ENCODE peak calls at places on chromosomes 3 and 15, in four cellular contexts. One of them, this sample, is unnamed.

GRCh38 chr3:149936812-149937230 is 33.9 kb downstream of the PFN2 start:
- DNase-seq in HepG2: peak; percentile 47
- DNase-seq in K562: peak; percentile 35
- DNase-seq in WTC11: peak; percentile 69
- DNase-seq in this sample: peak; percentile 61

GRCh38 chr3:146136647-146137046 is 24.3 kb downstream of the PLOD2 start:
- DNase-seq in WTC11: no peak
- DNase-seq in K562: no peak
- DNase-seq in HepG2: no peak
- DNase-seq in this sample: no peak

GRCh38 chr3:112672716-112673506 is 32.0 kb upstream of the CCDC80 start:
- DNase-seq in WTC11: no peak
- DNase-seq in K562: no peak
- DNase-seq in HepG2: no peak
- DNase-seq in this sample: no peak

GRCh38 chr15:63200464-63201242 is 11.2 kb downstream of the RAB8B start:
- DNase-seq in K562: peak; percentile 53
- DNase-seq in HepG2: no peak
- DNase-seq in WTC11: no peak
- DNase-seq in this sample: no peak

GRCh38 chr3:123104550-123104949 is 37.7 kb downstream of the PDIA5 start:
- DNase-seq in HepG2: no peak
- DNase-seq in K562: no peak
- DNase-seq in WTC11: no peak
- DNase-seq in this sample: no peak

GRCh38 chr3:173217127-173217526 is 76.1 kb upstream of the SPATA16 start:
- DNase-seq in K562: no peak
- DNase-seq in WTC11: no peak
- DNase-seq in HepG2: no peak
- DNase-seq in this sample: no peak

GRCh38 chr3:139646505-139646904 is 31.3 kb downstream of the NMNAT3 start:
- DNase-seq in WTC11: no peak
- DNase-seq in HepG2: no peak
- DNase-seq in K562: no peak
- DNase-seq in this sample: no peak

GRCh38 chr15:48442011-48442410 is 110.8 kb downstream of the DUT start:
- DNase-seq in HepG2: no peak
- DNase-seq in K562: no peak
- DNase-seq in WTC11: no peak
- DNase-seq in this sample: no peak

GRCh38 chr3:102237838-102238237 is 197.0 kb upstream of the ZPLD1 start:
- DNase-seq in WTC11: no peak
- DNase-seq in HepG2: no peak
- DNase-seq in K562: no peak
- DNase-seq in this sample: no peak

GRCh38 chr15:51782357-51782896 is 31.0 kb downstream of the TMOD2 start:
- DNase-seq in K562: peak; percentile 44
- DNase-seq in HepG2: no peak
- DNase-seq in WTC11: no peak
- DNase-seq in this sample: no peak

DNA sequence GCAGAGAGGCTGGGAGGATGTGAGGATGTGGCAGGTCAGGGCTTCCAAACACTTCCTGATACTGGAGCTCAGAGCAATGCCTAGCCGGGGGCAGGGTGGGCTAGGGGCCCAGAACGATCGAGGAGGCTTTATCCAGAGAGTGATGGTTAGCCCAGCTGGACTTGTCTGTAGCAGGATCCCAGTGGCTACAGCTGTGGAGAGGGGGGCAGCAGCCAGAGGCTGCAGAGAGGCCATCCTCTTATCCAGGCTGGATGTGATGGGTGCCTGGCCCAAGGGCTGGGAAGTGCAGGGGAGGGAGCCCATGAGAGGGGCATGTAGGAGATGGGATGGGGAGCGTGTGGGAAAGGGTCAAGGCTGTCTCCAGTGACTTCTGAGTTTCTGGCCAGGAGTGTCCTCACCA is 4.6 kb downstream of the PARP3 start:
- DNase-seq in WTC11: no peak
- DNase-seq in K562: no peak
- DNase-seq in HepG2: no peak
- DNase-seq in this sample: no peak
- TF ChIP-seq ELF4 in WTC11: no peak
- TF ChIP-seq ELF4 in K562: no peak
- TF ChIP-seq ELF4 in HepG2: no peak
- TF ChIP-seq ELF4 in this sample: no peak

DNA sequence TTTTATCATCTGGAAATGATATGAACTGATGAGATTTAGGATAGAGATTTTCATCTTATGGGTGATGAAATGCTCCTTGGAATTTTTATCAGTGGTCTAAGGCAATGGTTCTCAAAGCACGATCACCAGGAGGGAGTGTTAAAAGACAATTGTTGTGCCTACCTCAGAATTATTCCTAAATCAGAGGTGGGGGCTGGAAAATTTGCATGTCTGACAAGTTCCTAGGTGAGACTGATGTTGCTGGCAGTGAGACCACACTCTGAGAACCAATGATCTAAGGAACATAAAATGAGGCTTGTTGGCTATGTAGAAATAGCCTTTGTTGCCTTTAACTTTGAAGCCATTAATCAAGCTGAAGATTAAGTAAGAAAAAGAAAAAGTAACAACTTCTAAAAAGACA is 416.6 kb upstream of the AZI2 start:
- DNase-seq in K562: no peak
- DNase-seq in HepG2: no peak
- DNase-seq in WTC11: no peak
- DNase-seq in this sample: no peak
- TF ChIP-seq ELF4 in K562: no peak
- TF ChIP-seq ELF4 in HepG2: no peak
- TF ChIP-seq ELF4 in WTC11: no peak
- TF ChIP-seq ELF4 in this sample: no peak

GRCh38 chr3:98650966-98651765 is 57.8 kb upstream of the CPOX start:
- DNase-seq in WTC11: no peak
- DNase-seq in K562: no peak
- DNase-seq in HepG2: no peak
- DNase-seq in this sample: no peak

GRCh38 chr3:98644168-98644567 is 50.8 kb upstream of the CPOX start:
- DNase-seq in WTC11: no peak
- DNase-seq in HepG2: no peak
- DNase-seq in K562: no peak
- DNase-seq in this sample: no peak

GRCh38 chr3:98647197-98647596 is 53.8 kb upstream of the CPOX start:
- DNase-seq in WTC11: no peak
- DNase-seq in HepG2: no peak
- DNase-seq in K562: no peak
- DNase-seq in this sample: no peak

GRCh38 chr3:98645039-98645438 is 51.6 kb upstream of the CPOX start:
- DNase-seq in HepG2: no peak
- DNase-seq in K562: no peak
- DNase-seq in WTC11: no peak
- DNase-seq in this sample: no peak

DNA sequence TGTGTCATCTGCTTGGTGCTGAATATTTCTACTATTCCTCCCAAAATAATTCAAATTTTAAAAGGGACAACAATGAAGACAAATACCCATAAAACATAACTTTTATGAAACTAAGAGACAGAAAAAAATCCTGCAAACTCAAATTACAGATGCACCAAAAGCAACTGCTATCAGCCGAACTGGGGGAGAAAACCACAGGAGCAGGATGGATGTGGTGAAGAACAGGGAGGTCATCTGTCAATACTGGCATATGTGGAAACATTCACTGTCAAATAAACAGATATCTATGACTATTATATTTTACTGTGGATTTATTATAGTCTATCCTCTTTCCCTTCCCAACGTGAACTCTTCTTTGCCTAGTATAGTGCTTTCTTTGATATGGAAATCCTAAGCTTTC is 53.3 kb upstream of the CPOX start:
- DNase-seq in HepG2: no peak
- DNase-seq in K562: no peak
- DNase-seq in WTC11: no peak
- DNase-seq in this sample: no peak
- TF ChIP-seq ELF4 in HepG2: no peak
- TF ChIP-seq ELF4 in K562: no peak
- TF ChIP-seq ELF4 in WTC11: no peak
- TF ChIP-seq ELF4 in this sample: no peak

DNA sequence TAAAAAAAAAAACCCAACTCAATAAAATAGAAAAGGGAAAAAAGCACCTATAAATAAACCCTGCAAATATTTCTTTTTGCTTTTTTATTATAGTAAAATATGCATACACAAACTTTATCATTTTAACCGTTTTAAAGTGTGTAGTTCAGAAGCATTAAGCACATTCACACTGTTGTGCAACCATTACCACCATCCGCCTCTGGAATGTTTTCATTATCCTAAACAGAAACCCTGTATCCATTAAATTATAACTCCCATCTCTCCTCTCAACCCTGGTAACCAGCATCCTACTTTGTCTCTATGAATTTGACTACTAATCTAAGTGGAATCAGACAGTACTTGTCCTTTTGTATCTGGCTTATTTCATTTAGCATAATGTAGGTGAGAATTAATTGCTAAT is 15.0 kb downstream of the CDCP1 start:
- DNase-seq in WTC11: no peak
- DNase-seq in K562: no peak
- DNase-seq in HepG2: no peak
- DNase-seq in this sample: no peak
- TF ChIP-seq ELF4 in WTC11: no peak
- TF ChIP-seq ELF4 in K562: no peak
- TF ChIP-seq ELF4 in HepG2: no peak
- TF ChIP-seq ELF4 in this sample: no peak

GRCh38 chr3:13289771-13290285 is 130.3 kb downstream of the NUP210 start:
- DNase-seq in HepG2: no peak
- DNase-seq in K562: no peak
- DNase-seq in WTC11: no peak
- DNase-seq in this sample: no peak
- TF ChIP-seq ELF4 in HepG2: no peak
- TF ChIP-seq ELF4 in K562: no peak
- TF ChIP-seq ELF4 in WTC11: no peak
- TF ChIP-seq ELF4 in this sample: no peak

GRCh38 chr3:52144034-52144795 is 10.0 kb downstream of the POC1A start:
- DNase-seq in WTC11: peak; percentile 87
- DNase-seq in K562: peak; percentile 86
- DNase-seq in HepG2: peak; percentile 58
- DNase-seq in this sample: peak; percentile 85
- TF ChIP-seq ELF4 in WTC11: no peak
- TF ChIP-seq ELF4 in K562: no peak
- TF ChIP-seq ELF4 in HepG2: no peak
- TF ChIP-seq ELF4 in this sample: no peak

This sample was measured in HEK293T.